ENCODE peak calls at places on chromosomes 6 and 20, in seven cellular contexts. One of them, this sample, is unnamed.

GRCh38 chr6:144349690-144350132 is 64.6 kb downstream of the UTRN start:
- DNase-seq in WTC11: no peak
- DNase-seq in PC-3: peak; percentile 66
- DNase-seq in heart left ventricle: peak; percentile 38
- DNase-seq in RWPE1: peak; percentile 57
- DNase-seq in kidney: no peak
- DNase-seq in BE2C: no peak
- DNase-seq in this sample: no peak

GRCh38 chr6:105810105-105810921 is 275.8 kb upstream of the PRDM1 start:
- DNase-seq in WTC11: no peak
- DNase-seq in PC-3: peak; percentile 90
- DNase-seq in heart left ventricle: peak; percentile 42
- DNase-seq in RWPE1: peak; percentile 75
- DNase-seq in kidney: no peak
- DNase-seq in BE2C: no peak
- DNase-seq in this sample: no peak

GRCh38 chr6:39812853-39813533 is 20.8 kb downstream of the DAAM2 start:
- DNase-seq in WTC11: no peak
- DNase-seq in PC-3: no peak
- DNase-seq in heart left ventricle: no peak
- DNase-seq in RWPE1: no peak
- DNase-seq in kidney: no peak
- DNase-seq in BE2C: no peak
- DNase-seq in this sample: no peak

GRCh38 chr6:42354707-42355106 is 97.0 kb downstream of the TRERF1 start:
- DNase-seq in WTC11: no peak
- DNase-seq in PC-3: no peak
- DNase-seq in heart left ventricle: no peak
- DNase-seq in RWPE1: no peak
- DNase-seq in kidney: no peak
- DNase-seq in BE2C: no peak
- DNase-seq in this sample: no peak

GRCh38 chr6:27127874-27128795 is 119.4 kb upstream of the PRSS16 start:
- DNase-seq in WTC11: no peak
- DNase-seq in PC-3: no peak
- DNase-seq in heart left ventricle: no peak
- DNase-seq in RWPE1: no peak
- DNase-seq in kidney: no peak
- DNase-seq in BE2C: no peak
- DNase-seq in this sample: no peak

GRCh38 chr20:37526238-37526838 is 1.3 kb downstream of the BLCAP start:
- DNase-seq in WTC11: peak; percentile 78
- DNase-seq in PC-3: peak; percentile 67
- DNase-seq in heart left ventricle: peak; percentile 32
- DNase-seq in RWPE1: peak; percentile 100
- DNase-seq in kidney: no peak
- DNase-seq in BE2C: peak; percentile 67
- DNase-seq in this sample: no peak

GRCh38 chr20:57953638-57954037 is 243.8 kb upstream of the PMEPA1 start:
- DNase-seq in WTC11: no peak
- DNase-seq in PC-3: peak; percentile 59
- DNase-seq in heart left ventricle: no peak
- DNase-seq in RWPE1: peak; percentile 48
- DNase-seq in kidney: no peak
- DNase-seq in BE2C: no peak
- DNase-seq in this sample: no peak

GRCh38 chr6:91886183-91886795 is 1299.4 kb upstream of the MAP3K7 start:
- DNase-seq in WTC11: no peak
- DNase-seq in PC-3: no peak
- DNase-seq in heart left ventricle: no peak
- DNase-seq in RWPE1: no peak
- DNase-seq in kidney: no peak
- DNase-seq in BE2C: no peak
- DNase-seq in this sample: no peak

GRCh38 chr6:147173140-147173539 is 31.1 kb upstream of the STXBP5 start:
- DNase-seq in WTC11: no peak
- DNase-seq in PC-3: peak; percentile 37
- DNase-seq in heart left ventricle: no peak
- DNase-seq in RWPE1: no peak
- DNase-seq in kidney: no peak
- DNase-seq in BE2C: no peak
- DNase-seq in this sample: no peak

GRCh38 chr20:19945732-19946670 is 71.2 kb upstream of the NAA20 start:
- DNase-seq in WTC11: no peak
- DNase-seq in PC-3: no peak
- DNase-seq in heart left ventricle: no peak
- DNase-seq in RWPE1: no peak
- DNase-seq in kidney: no peak
- DNase-seq in BE2C: no peak
- DNase-seq in this sample: no peak

GRCh38 chr20:19947611-19948264 is 69.4 kb upstream of the NAA20 start:
- DNase-seq in WTC11: peak; percentile 47
- DNase-seq in PC-3: peak; percentile 30
- DNase-seq in heart left ventricle: no peak
- DNase-seq in RWPE1: no peak
- DNase-seq in kidney: no peak
- DNase-seq in BE2C: no peak
- DNase-seq in this sample: no peak

GRCh38 chr20:19950042-19950441 is 67.1 kb upstream of the NAA20 start:
- DNase-seq in WTC11: no peak
- DNase-seq in PC-3: no peak
- DNase-seq in heart left ventricle: no peak
- DNase-seq in RWPE1: no peak
- DNase-seq in kidney: no peak
- DNase-seq in BE2C: no peak
- DNase-seq in this sample: no peak

GRCh38 chr20:19952392-19952791 is 64.8 kb upstream of the NAA20 start:
- DNase-seq in WTC11: no peak
- DNase-seq in PC-3: peak; percentile 39
- DNase-seq in heart left ventricle: no peak
- DNase-seq in RWPE1: no peak
- DNase-seq in kidney: no peak
- DNase-seq in BE2C: no peak
- DNase-seq in this sample: no peak

DNA sequence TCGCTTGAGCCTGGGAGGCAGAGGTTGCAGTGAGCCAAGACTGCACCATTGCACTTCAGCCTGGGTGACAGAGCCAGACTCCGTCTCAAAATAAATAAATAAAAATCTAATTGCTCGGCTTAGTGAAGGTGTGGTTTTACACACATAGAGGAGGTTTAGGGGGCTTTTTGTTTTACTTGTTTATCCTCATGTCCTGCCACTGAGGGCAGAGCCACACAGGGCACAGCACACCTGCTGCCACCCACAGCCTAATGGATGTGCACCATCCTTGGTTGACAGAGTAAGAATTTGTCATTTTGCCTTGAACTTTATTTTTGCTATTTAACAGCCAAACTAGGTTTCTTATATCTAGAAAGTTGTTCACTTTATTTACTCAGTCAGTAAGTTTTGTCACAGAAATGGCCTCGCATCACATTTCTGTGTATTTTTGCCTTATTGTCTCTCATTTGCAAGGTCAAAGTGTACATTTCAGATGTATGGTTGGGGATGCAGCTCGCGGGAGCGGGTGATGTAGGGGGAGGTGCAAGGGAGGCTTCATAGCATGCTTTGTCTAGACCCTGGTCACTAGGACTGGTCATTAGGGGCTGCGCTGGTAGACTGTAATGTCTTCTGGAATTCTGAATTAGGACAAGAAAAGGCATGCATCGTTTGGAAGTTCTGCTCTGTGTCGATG is 67.8 kb upstream of the NAA20 start:
- DNase-seq in WTC11: no peak
- DNase-seq in PC-3: no peak
- DNase-seq in heart left ventricle: no peak
- DNase-seq in RWPE1: no peak
- DNase-seq in kidney: no peak
- DNase-seq in BE2C: no peak
- DNase-seq in this sample: no peak
- TF ChIP-seq CTCF in WTC11: no peak
- TF ChIP-seq CTCF in PC-3: no peak
- TF ChIP-seq CTCF in heart left ventricle: no peak
- TF ChIP-seq CTCF in RWPE1: no peak
- TF ChIP-seq CTCF in kidney: no peak
- TF ChIP-seq CTCF in BE2C: no peak
- TF ChIP-seq CTCF in this sample: no peak

GRCh38 chr6:149190228-149190831 is 127.2 kb upstream of the TAB2 start:
- DNase-seq in WTC11: peak; percentile 80
- DNase-seq in PC-3: peak; percentile 39
- DNase-seq in heart left ventricle: no peak
- DNase-seq in RWPE1: no peak
- DNase-seq in kidney: peak; percentile 70
- DNase-seq in BE2C: peak; percentile 51
- DNase-seq in this sample: no peak
- TF ChIP-seq CTCF in WTC11: peak; percentile 24
- TF ChIP-seq CTCF in PC-3: peak; percentile 52
- TF ChIP-seq CTCF in heart left ventricle: no peak
- TF ChIP-seq CTCF in RWPE1: no peak
- TF ChIP-seq CTCF in kidney: peak; percentile 24
- TF ChIP-seq CTCF in BE2C: peak; percentile 40
- TF ChIP-seq CTCF in this sample: no peak

GRCh38 chr20:44253528-44253927 is 6.4 kb downstream of the GDAP1L1 start:
- DNase-seq in WTC11: peak; percentile 22
- DNase-seq in PC-3: no peak
- DNase-seq in heart left ventricle: no peak
- DNase-seq in RWPE1: no peak
- DNase-seq in kidney: no peak
- DNase-seq in BE2C: no peak
- DNase-seq in this sample: no peak
- TF ChIP-seq CTCF in WTC11: no peak
- TF ChIP-seq CTCF in PC-3: peak; percentile 24
- TF ChIP-seq CTCF in heart left ventricle: no peak
- TF ChIP-seq CTCF in RWPE1: no peak
- TF ChIP-seq CTCF in kidney: no peak
- TF ChIP-seq CTCF in BE2C: peak; percentile 23
- TF ChIP-seq CTCF in this sample: no peak

GRCh38 chr6:166615059-166615770 is 11.8 kb downstream of the RPS6KA2 start:
- DNase-seq in WTC11: no peak
- DNase-seq in PC-3: no peak
- DNase-seq in heart left ventricle: no peak
- DNase-seq in RWPE1: no peak
- DNase-seq in kidney: peak; percentile 73
- DNase-seq in BE2C: no peak
- DNase-seq in this sample: no peak
- TF ChIP-seq CTCF in WTC11: no peak
- TF ChIP-seq CTCF in PC-3: no peak
- TF ChIP-seq CTCF in heart left ventricle: no peak
- TF ChIP-seq CTCF in RWPE1: no peak
- TF ChIP-seq CTCF in kidney: no peak
- TF ChIP-seq CTCF in BE2C: no peak
- TF ChIP-seq CTCF in this sample: no peak

GRCh38 chr6:56573624-56574023 is 69.1 kb downstream of the DST start:
- DNase-seq in WTC11: no peak
- DNase-seq in PC-3: no peak
- DNase-seq in heart left ventricle: no peak
- DNase-seq in RWPE1: no peak
- DNase-seq in kidney: no peak
- DNase-seq in BE2C: no peak
- DNase-seq in this sample: no peak

GRCh38 chr6:56571605-56572004 is 71.1 kb downstream of the DST start:
- DNase-seq in WTC11: no peak
- DNase-seq in PC-3: no peak
- DNase-seq in heart left ventricle: no peak
- DNase-seq in RWPE1: no peak
- DNase-seq in kidney: no peak
- DNase-seq in BE2C: no peak
- DNase-seq in this sample: no peak

GRCh38 chr6:56573142-56573541 is 69.5 kb downstream of the DST start:
- DNase-seq in WTC11: no peak
- DNase-seq in PC-3: no peak
- DNase-seq in heart left ventricle: no peak
- DNase-seq in RWPE1: no peak
- DNase-seq in kidney: no peak
- DNase-seq in BE2C: peak; percentile 34
- DNase-seq in this sample: no peak

GRCh38 chr6:56574292-56574691 is 68.4 kb downstream of the DST start:
- DNase-seq in WTC11: no peak
- DNase-seq in PC-3: no peak
- DNase-seq in heart left ventricle: no peak
- DNase-seq in RWPE1: no peak
- DNase-seq in kidney: no peak
- DNase-seq in BE2C: no peak
- DNase-seq in this sample: no peak

GRCh38 chr6:56570434-56571359 is 72.0 kb downstream of the DST start:
- DNase-seq in WTC11: no peak
- DNase-seq in PC-3: peak; percentile 60
- DNase-seq in heart left ventricle: no peak
- DNase-seq in RWPE1: peak; percentile 29
- DNase-seq in kidney: no peak
- DNase-seq in BE2C: no peak
- DNase-seq in this sample: no peak
- TF ChIP-seq CTCF in WTC11: no peak
- TF ChIP-seq CTCF in PC-3: peak; percentile 73
- TF ChIP-seq CTCF in heart left ventricle: peak; percentile 55
- TF ChIP-seq CTCF in RWPE1: peak; percentile 55
- TF ChIP-seq CTCF in kidney: peak; percentile 58
- TF ChIP-seq CTCF in BE2C: peak; percentile 76
- TF ChIP-seq CTCF in this sample: peak; percentile 73

This sample was measured in glutamatergic neuron.